ENCODE peak calls at places on chromosomes 4 and X, in four cellular contexts. One of them, this sample, is unnamed.

GRCh38 chr4:147586032-147586431 is 31.2 kb upstream of the TMEM184C start:
- DNase-seq in mucosa of descending colon: no peak
- DNase-seq in lung: no peak
- DNase-seq in body of pancreas: no peak
- DNase-seq in this sample: no peak

GRCh38 chr4:42673084-42673429 is 16.2 kb upstream of the ATP8A1 start:
- DNase-seq in body of pancreas: peak
- DNase-seq in mucosa of descending colon: no peak
- DNase-seq in lung: peak
- DNase-seq in this sample: no peak

GRCh38 chr4:102663073-102663472 is 97.7 kb downstream of the MANBA start:
- DNase-seq in mucosa of descending colon: no peak
- DNase-seq in lung: no peak
- DNase-seq in body of pancreas: no peak
- DNase-seq in this sample: peak

GRCh38 chrX:97539970-97540519 is 656.3 kb downstream of the RPA4 start:
- DNase-seq in mucosa of descending colon: peak
- DNase-seq in body of pancreas: no peak
- DNase-seq in lung: no peak
- DNase-seq in this sample: no peak

GRCh38 chr4:96099031-96099430 is 259.1 kb downstream of the PDHA2 start:
- DNase-seq in lung: no peak
- DNase-seq in mucosa of descending colon: no peak
- DNase-seq in body of pancreas: no peak
- DNase-seq in this sample: no peak

GRCh38 chrX:14819766-14820165 is 53.1 kb downstream of the FANCB start:
- DNase-seq in lung: no peak
- DNase-seq in body of pancreas: no peak
- DNase-seq in mucosa of descending colon: no peak
- DNase-seq in this sample: no peak

GRCh38 chr4:127352220-127352619 is 280.5 kb upstream of the INTU start:
- DNase-seq in mucosa of descending colon: no peak
- DNase-seq in body of pancreas: peak
- DNase-seq in lung: no peak
- DNase-seq in this sample: no peak

GRCh38 chr4:102761478-102761790 is 666 bp upstream of the MANBA start:
- DNase-seq in mucosa of descending colon: peak
- DNase-seq in lung: no peak
- DNase-seq in body of pancreas: no peak
- DNase-seq in this sample: no peak

GRCh38 chr4:169282429-169283113 is 11.8 kb upstream of the SH3RF1 start:
- DNase-seq in mucosa of descending colon: no peak
- DNase-seq in lung: no peak
- DNase-seq in body of pancreas: no peak
- DNase-seq in this sample: peak

GRCh38 chr4:97349468-97350186 is 793.6 kb downstream of the STPG2 start:
- DNase-seq in mucosa of descending colon: no peak
- DNase-seq in body of pancreas: no peak
- DNase-seq in lung: no peak
- DNase-seq in this sample: no peak

GRCh38 chrX:26558719-26559386 is 342.9 kb downstream of the MAGEB5 start:
- DNase-seq in body of pancreas: no peak
- DNase-seq in lung: no peak
- DNase-seq in mucosa of descending colon: no peak
- DNase-seq in this sample: no peak

GRCh38 chr4:106317815-106318214 is 1.5 kb downstream of the AIMP1 start:
- DNase-seq in mucosa of descending colon: no peak
- DNase-seq in lung: no peak
- DNase-seq in body of pancreas: no peak
- DNase-seq in this sample: no peak

GRCh38 chr4:28179126-28179525 is 1318.5 kb downstream of the STIM2 start:
- DNase-seq in lung: no peak
- DNase-seq in mucosa of descending colon: no peak
- DNase-seq in body of pancreas: no peak
- DNase-seq in this sample: no peak

GRCh38 chr4:105196523-105197145 is 50.0 kb downstream of the TET2 start:
- DNase-seq in mucosa of descending colon: peak
- DNase-seq in body of pancreas: no peak
- DNase-seq in lung: no peak
- DNase-seq in this sample: no peak
- TF ChIP-seq CTCF in mucosa of descending colon: no peak
- TF ChIP-seq CTCF in body of pancreas: peak
- TF ChIP-seq CTCF in lung: no peak
- TF ChIP-seq CTCF in this sample: peak

GRCh38 chr4:149980125-149980682 is 98.0 kb upstream of the DCLK2 start:
- DNase-seq in mucosa of descending colon: no peak
- DNase-seq in body of pancreas: no peak
- DNase-seq in lung: no peak
- DNase-seq in this sample: no peak

GRCh38 chr4:149975172-149975571 is 103.1 kb upstream of the DCLK2 start:
- DNase-seq in body of pancreas: no peak
- DNase-seq in lung: no peak
- DNase-seq in mucosa of descending colon: no peak
- DNase-seq in this sample: no peak

GRCh38 chr4:149985981-149986380 is 92.3 kb upstream of the DCLK2 start:
- DNase-seq in body of pancreas: no peak
- DNase-seq in lung: no peak
- DNase-seq in mucosa of descending colon: no peak
- DNase-seq in this sample: no peak

GRCh38 chr4:149983931-149984330 is 94.3 kb upstream of the DCLK2 start:
- DNase-seq in body of pancreas: no peak
- DNase-seq in mucosa of descending colon: no peak
- DNase-seq in lung: no peak
- DNase-seq in this sample: no peak

DNA sequence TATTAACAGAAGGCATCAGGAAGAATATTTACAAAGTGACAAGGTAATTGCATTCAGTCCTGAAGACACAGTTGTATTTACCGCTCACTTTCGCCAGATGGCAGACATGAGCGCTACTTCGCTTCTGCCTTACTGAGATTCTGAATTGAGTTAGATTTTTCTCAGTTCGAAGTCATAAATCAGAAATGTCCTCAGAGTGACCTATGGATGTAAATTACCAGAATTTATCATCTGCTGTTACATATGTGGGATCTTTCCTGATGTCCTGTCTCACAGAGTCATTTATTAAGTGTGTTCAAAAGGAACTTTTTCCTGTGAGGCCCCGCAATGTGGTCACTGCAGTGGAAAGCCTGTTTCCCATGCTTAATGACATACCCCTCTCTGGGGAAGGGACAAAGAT is 97.3 kb upstream of the DCLK2 start:
- DNase-seq in lung: no peak
- DNase-seq in body of pancreas: peak
- DNase-seq in mucosa of descending colon: peak
- DNase-seq in this sample: no peak
- TF ChIP-seq CTCF in lung: peak
- TF ChIP-seq CTCF in body of pancreas: peak
- TF ChIP-seq CTCF in mucosa of descending colon: peak
- TF ChIP-seq CTCF in this sample: peak

DNA sequence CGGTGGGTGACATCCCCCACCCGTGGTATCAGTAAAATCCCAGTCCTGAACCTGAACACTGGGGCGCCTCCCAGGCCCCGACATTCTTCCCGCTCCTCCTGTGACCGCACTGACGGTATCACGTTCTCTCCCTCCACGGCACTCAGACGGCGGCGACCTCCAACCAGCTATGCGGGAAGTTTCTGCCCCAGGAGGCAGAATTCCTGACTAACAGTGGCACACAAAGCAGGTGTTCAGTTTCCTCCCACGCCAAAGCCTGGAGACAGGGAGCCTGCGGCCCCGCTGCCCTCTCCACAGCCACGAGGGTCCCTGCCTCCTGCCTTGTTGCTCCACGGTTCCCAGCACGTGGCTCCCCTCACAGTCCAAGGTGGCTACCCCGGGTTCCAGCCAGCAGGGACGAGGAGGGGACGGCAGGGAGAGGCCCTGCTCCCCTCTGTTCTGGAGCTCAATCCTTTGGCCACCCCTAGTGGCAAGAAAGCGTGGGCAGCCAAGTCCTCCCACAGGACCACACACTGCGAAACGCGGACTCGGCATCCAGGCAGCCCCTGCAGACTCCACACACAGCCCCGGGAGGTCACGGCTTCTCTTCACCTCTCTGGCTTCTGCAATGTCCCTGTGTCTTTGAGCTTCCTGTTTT is 15.2 kb downstream of the CTBP1 start:
- DNase-seq in lung: no peak
- DNase-seq in mucosa of descending colon: no peak
- DNase-seq in body of pancreas: no peak
- DNase-seq in this sample: no peak
- TF ChIP-seq CTCF in lung: peak
- TF ChIP-seq CTCF in mucosa of descending colon: no peak
- TF ChIP-seq CTCF in body of pancreas: no peak
- TF ChIP-seq CTCF in this sample: peak

DNA sequence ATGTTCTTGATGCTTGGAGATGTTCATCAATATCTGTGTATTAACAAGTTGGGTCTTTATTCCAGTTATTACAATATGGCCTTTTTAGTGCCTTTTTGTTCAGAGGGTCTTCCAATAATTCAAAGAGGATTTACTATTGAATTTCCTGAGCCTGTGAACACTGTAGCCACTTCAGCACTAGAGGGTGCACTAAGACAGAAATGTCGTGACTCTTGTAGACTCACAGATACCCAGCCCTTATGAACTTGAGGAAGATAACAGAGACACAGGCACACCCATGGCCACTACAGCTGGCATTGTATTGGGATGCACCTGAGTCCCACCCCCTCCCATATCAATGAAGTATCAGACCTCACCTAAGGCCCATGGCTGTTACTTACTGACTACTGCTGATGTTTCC is 54.4 kb upstream of the ACTRT1 start:
- DNase-seq in body of pancreas: no peak
- DNase-seq in lung: no peak
- DNase-seq in mucosa of descending colon: peak
- DNase-seq in this sample: peak
- TF ChIP-seq CTCF in body of pancreas: no peak
- TF ChIP-seq CTCF in lung: no peak
- TF ChIP-seq CTCF in mucosa of descending colon: no peak
- TF ChIP-seq CTCF in this sample: no peak

GRCh38 chr4:101186558-101187184 is 160.7 kb downstream of the PPP3CA start:
- DNase-seq in lung: no peak
- DNase-seq in mucosa of descending colon: no peak
- DNase-seq in body of pancreas: no peak
- DNase-seq in this sample: no peak

GRCh38 chr4:101184668-101185067 is 162.7 kb downstream of the PPP3CA start:
- DNase-seq in body of pancreas: no peak
- DNase-seq in mucosa of descending colon: peak
- DNase-seq in lung: no peak
- DNase-seq in this sample: no peak

GRCh38 chr4:101188906-101189305 is 158.4 kb downstream of the PPP3CA start:
- DNase-seq in mucosa of descending colon: no peak
- DNase-seq in lung: no peak
- DNase-seq in body of pancreas: no peak
- DNase-seq in this sample: no peak

GRCh38 chr4:101191302-101192098 is 155.8 kb downstream of the PPP3CA start:
- DNase-seq in body of pancreas: peak
- DNase-seq in mucosa of descending colon: peak
- DNase-seq in lung: peak
- DNase-seq in this sample: no peak

DNA sequence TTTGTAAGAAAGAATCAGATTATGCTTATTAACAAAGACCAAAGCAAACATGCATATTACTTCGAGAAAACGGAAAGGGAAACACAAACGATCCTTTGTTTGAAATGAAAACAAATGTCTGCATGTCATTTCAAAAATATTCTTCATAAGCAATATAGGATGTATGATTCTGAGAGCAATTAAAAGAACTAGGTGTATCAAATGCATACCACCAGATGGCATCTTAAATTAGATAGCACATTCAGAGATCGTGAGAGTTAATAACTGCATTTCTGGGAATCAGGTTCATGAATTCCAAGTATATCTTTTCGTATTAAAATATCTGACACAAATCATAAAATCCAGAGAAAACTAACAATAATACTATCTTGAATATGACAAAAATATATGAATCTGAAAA is 159.5 kb downstream of the PPP3CA start:
- DNase-seq in lung: no peak
- DNase-seq in body of pancreas: no peak
- DNase-seq in mucosa of descending colon: no peak
- DNase-seq in this sample: no peak
- TF ChIP-seq CTCF in lung: no peak
- TF ChIP-seq CTCF in body of pancreas: peak
- TF ChIP-seq CTCF in mucosa of descending colon: no peak
- TF ChIP-seq CTCF in this sample: peak

DNA sequence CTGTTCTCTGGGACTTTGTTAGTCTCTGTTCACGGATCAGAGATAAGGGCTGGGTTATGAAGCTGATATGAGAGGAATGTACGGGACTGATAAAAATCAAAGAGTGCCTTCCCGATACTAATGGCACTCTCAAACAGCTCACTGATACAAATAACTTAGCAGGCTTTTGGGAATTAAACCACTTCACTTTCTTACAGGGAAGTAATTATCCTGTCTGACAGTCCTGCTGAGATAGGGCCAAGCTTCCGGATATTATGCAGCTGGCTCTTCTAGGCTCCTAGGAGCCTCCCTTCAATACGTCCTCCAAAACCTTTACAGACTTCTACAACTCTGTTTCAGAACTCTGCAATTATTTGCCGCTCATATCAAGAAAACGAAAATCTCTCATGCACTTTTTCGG is 418.0 kb downstream of the NLGN4X start:
- DNase-seq in lung: no peak
- DNase-seq in mucosa of descending colon: no peak
- DNase-seq in body of pancreas: no peak
- DNase-seq in this sample: no peak
- TF ChIP-seq CTCF in lung: no peak
- TF ChIP-seq CTCF in mucosa of descending colon: no peak
- TF ChIP-seq CTCF in body of pancreas: no peak
- TF ChIP-seq CTCF in this sample: no peak

GRCh38 chr4:111475001-111475400 is 670.3 kb upstream of the FAM241A start:
- DNase-seq in lung: no peak
- DNase-seq in body of pancreas: no peak
- DNase-seq in mucosa of descending colon: peak
- DNase-seq in this sample: peak
- TF ChIP-seq CTCF in lung: no peak
- TF ChIP-seq CTCF in body of pancreas: no peak
- TF ChIP-seq CTCF in mucosa of descending colon: no peak
- TF ChIP-seq CTCF in this sample: peak

GRCh38 chr4:72494156-72494555 is 74.9 kb downstream of the ADAMTS3 start:
- DNase-seq in lung: no peak
- DNase-seq in mucosa of descending colon: no peak
- DNase-seq in body of pancreas: no peak
- DNase-seq in this sample: no peak

GRCh38 chr4:72500214-72500613 is 68.8 kb downstream of the ADAMTS3 start:
- DNase-seq in mucosa of descending colon: no peak
- DNase-seq in lung: no peak
- DNase-seq in body of pancreas: no peak
- DNase-seq in this sample: no peak

GRCh38 chr4:72496119-72496518 is 72.9 kb downstream of the ADAMTS3 start:
- DNase-seq in mucosa of descending colon: no peak
- DNase-seq in lung: no peak
- DNase-seq in body of pancreas: no peak
- DNase-seq in this sample: peak
- TF ChIP-seq CTCF in mucosa of descending colon: no peak
- TF ChIP-seq CTCF in lung: no peak
- TF ChIP-seq CTCF in body of pancreas: no peak
- TF ChIP-seq CTCF in this sample: peak